ENCODE peak calls at places on chromosomes 3 and 15, in seven cellular contexts. H is WERI-Rb-1, U is keratinocyte, X is right lobe of liver, C is endodermal cell, K is A549, P is uterus. S is an unnamed sample.

GRCh38 chr3:27312044-27312668 is 57.0 kb downstream of the NEK10 start:
- DNase-seq in H (peak; percentile 14), U (no peak), X (no peak), C (peak; percentile 57), K (peak; percentile 84), P (no peak), S (no peak)

GRCh38 chr3:175070946-175071345 is 211.8 kb downstream of the NAALADL2 start:
- DNase-seq in H (no peak), U (no peak), X (no peak), C (no peak), K (no peak), P (no peak), S (no peak)

GRCh38 chr3:20039765-20040475 is at the start of gene KAT2B:
- DNase-seq in H (peak; percentile 88), U (no peak), X (peak; percentile 91), C (peak; percentile 87), K (peak; percentile 74), P (peak; percentile 78), S (peak; percentile 84)

GRCh38 chr15:80561500-80561899 is 133.6 kb upstream of the ABHD17C start:
- DNase-seq in H (no peak), U (no peak), X (no peak), C (no peak), K (no peak), P (no peak), S (peak; percentile 21)

GRCh38 chr3:125186261-125186770 is 26.2 kb downstream of the SLC12A8 start:
- DNase-seq in H (peak; percentile 46), U (no peak), X (no peak), C (peak; percentile 20), K (no peak), P (no peak), S (no peak)

GRCh38 chr3:32453346-32453745 is 49.3 kb downstream of the CMTM6 start:
- DNase-seq in H (no peak), U (no peak), X (no peak), C (no peak), K (peak; percentile 17), P (no peak), S (no peak)

GRCh38 chr3:62567097-62568021 is 194.0 kb upstream of the FEZF2 start:
- DNase-seq in H (no peak), U (no peak), X (no peak), C (no peak), K (no peak), P (peak; percentile 15), S (no peak)

GRCh38 chr3:33717616-33717865 is 513 bp downstream of the CLASP2 start:
- DNase-seq in H (no peak), U (no peak), X (no peak), C (no peak), K (no peak), P (peak; percentile 54), S (peak; percentile 83)

GRCh38 chr3:9746330-9746729 is 3.4 kb upstream of the OGG1 start:
- DNase-seq in H (no peak), U (no peak), X (no peak), C (no peak), K (no peak), P (no peak), S (no peak)

GRCh38 chr15:27241942-27242341 is 271.0 kb downstream of the GABRG3 start:
- DNase-seq in H (no peak), U (no peak), X (no peak), C (peak; percentile 61), K (peak; percentile 8), P (no peak), S (no peak)

GRCh38 chr3:139128803-139129202 is 84.1 kb upstream of the PRR23C start:
- DNase-seq in H (no peak), U (no peak), X (no peak), C (no peak), K (no peak), P (no peak), S (no peak)

GRCh38 chr3:174532216-174532615 is 326.9 kb upstream of the NAALADL2 start:
- DNase-seq in H (no peak), U (no peak), X (no peak), C (no peak), K (no peak), P (no peak), S (no peak)

GRCh38 chr15:67433495-67434099 is 87.3 kb upstream of the C15orf61 start:
- DNase-seq in H (peak; percentile 54), U (no peak), X (no peak), C (peak; percentile 88), K (peak; percentile 69), P (peak; percentile 24), S (no peak)

GRCh38 chr15:95105229-95105628 is 873.9 kb downstream of the MCTP2 start:
- DNase-seq in H (no peak), U (peak; percentile 40), X (no peak), C (no peak), K (no peak), P (no peak), S (no peak)

GRCh38 chr15:85598718-85599398 is 195.9 kb downstream of the KLHL25 start:
- DNase-seq in H (no peak), U (no peak), X (no peak), C (no peak), K (no peak), P (no peak), S (no peak)

DNA sequence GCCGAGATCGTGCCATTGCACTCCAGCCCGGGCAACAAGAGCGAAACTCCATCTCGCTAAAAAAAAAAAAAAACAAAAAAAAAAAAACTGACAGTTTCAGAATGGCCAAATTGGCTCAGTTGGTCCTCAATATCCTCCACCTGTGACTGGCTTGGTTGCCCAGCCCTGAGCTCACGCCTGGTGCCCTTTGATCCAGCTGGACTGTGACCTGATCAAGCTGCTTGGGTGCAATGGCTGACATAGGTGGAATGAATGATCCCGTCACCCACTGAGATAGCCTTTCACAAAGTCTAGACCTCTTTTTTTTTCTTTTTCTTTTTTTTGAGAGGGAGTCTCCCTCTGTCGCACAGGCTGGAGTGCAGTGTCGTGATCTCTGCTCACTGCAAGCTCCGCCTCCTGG is 254.6 kb downstream of the FOXP1 start:
- DNase-seq in H (no peak), U (no peak), X (peak; percentile 81), C (no peak), K (no peak), P (no peak), S (no peak)
- H3K4me3 ChIP-seq in H (no peak overlapping the region), U (no peak overlapping the region), X (no peak overlapping the region), C (no peak overlapping the region), K (no peak overlapping the region), P (no peak overlapping the region), S (no peak overlapping the region)

DNA sequence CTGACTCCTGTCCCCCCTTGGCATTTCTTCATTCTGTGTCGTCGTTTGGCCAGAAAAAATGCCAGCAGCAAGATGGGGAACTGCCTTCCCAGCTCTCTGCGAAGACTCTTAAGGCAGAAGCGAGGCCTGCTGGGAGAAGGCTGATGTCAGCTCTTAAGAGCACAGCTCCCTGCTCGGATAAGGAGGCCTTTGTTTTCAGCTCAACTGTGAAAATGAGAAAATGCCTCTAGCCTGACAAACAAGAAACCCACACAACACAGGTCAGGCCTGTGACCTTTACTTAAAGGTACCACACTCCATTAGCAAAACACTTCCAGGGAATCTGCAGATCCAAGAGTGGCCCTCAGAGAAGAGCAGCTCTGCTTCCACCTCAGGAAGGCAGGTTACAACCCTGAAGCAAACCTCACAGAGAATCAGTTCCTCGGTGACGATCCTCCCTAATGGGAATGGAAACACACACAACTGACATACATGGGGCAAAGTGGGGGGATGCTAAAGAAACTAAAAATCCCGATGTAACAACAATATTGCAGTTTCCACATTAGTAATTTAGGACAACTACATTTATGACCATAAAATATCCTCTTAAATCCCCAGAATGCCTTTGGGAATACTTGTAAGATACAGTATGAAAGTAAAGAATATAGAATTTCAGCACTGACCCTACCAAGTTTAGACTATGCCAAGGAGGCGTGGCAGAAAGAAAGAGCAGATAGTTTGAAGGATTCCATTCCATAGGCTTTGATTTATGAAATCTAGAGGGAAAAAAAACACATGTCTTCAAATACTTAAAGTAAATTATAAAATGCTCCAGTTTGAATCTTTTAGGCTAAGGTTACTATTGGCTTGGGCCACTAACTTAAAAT is 52.1 kb downstream of the VGLL4 start:
- DNase-seq in H (no peak), U (no peak), X (no peak), C (peak; percentile 88), K (no peak), P (peak; percentile 65), S (peak; percentile 80)
- TF ChIP-seq CTCF in H (no peak), U (no peak), X (no peak), C (no peak), K (no peak), P (no peak), S (no peak)

GRCh38 chr3:149898771-149899170 is 71.9 kb downstream of the PFN2 start:
- DNase-seq in H (no peak), U (no peak), X (no peak), C (no peak), K (no peak), P (no peak), S (no peak)
- H3K27ac ChIP-seq in H (no peak overlapping the region), U (no peak overlapping the region), X (no peak overlapping the region), C (no peak overlapping the region), K (no peak overlapping the region), P (no peak overlapping the region), S (peak overlapping the region; percentile 28)

DNA sequence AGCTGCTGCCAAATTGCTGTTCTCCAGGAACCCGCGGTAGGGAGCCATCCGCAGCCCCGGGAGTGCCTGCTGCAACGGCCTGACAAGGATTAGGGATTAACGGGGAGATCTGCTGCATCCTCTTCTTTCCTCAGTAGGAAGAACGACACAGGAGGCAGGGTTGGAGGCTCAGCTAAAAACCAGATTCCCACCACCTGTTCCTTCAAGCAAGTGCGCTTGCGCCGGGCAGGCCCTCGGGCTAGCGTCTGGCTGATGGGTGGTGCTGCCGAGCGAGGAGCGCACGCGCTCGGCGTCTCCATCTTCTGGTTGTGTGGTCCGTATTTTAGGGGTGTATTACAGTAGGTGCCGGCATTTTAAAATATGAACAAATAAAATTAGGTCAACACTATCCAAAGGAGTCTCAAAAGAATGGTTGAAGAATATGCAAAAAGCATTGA is 25.4 kb upstream of the SLC25A26 start:
- DNase-seq in H (peak; percentile 98), U (no peak), X (peak; percentile 60), C (peak; percentile 93), K (no peak), P (no peak), S (no peak)
- H3K4me3 ChIP-seq in H (peak overlapping the region; percentile 18), U (peak overlapping the region; percentile 2), X (peak overlapping the region; percentile 29), C (peak overlapping the region; percentile 61), K (no peak overlapping the region), P (no peak overlapping the region), S (peak overlapping the region; percentile 66)

GRCh38 chr15:78264304-78265136 is at the start of gene DNAJA4:
- DNase-seq in H (no peak), U (no peak), X (peak; percentile 67), C (peak; percentile 74), K (no peak), P (peak; percentile 54), S (no peak)
- TF ChIP-seq CTCF in H (no peak), U (no peak), X (no peak), C (peak; percentile 43), K (no peak), P (no peak), S (no peak)

DNA sequence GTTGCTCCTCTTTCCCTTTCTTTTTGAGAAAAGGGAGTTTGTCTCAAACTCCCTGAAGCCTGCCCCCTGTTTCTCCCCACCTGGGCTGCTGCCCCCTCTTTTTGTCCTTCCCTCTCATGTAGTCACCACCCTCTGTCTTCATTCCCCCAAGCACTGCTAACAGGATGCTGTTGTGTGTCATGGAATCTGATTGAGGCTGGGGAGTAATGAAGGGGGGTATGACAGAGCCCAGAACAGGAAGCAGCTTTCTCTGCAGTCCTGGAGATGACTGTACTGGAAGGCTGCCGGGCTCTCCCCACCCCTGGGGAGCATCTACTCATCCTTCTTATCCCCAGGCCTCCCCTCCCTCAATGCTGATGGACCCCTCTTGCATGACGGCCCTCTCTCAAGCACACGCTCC is 181.6 kb downstream of the ABHD5 start:
- DNase-seq in H (no peak), U (peak; percentile 75), X (no peak), C (peak; percentile 44), K (peak; percentile 76), P (no peak), S (no peak)
- H3K27ac ChIP-seq in H (no peak overlapping the region), U (peak overlapping the region; percentile 75), X (no peak overlapping the region), C (no peak overlapping the region), K (peak overlapping the region; percentile 93), P (no peak overlapping the region), S (no peak overlapping the region)

GRCh38 chr3:31291818-31292217 is 240.9 kb upstream of the STT3B start:
- DNase-seq in H (no peak), U (peak; percentile 25), X (no peak), C (no peak), K (no peak), P (no peak), S (no peak)
- H3K4me3 ChIP-seq in H (no peak overlapping the region), U (no peak overlapping the region), X (no peak overlapping the region), C (no peak overlapping the region), K (no peak overlapping the region), P (no peak overlapping the region), S (no peak overlapping the region)